ENCODE peak calls at places on chromosomes 16 and 17, in nine cellular contexts. X is B cell; D is GM12892; C is ACHN; N is GM19239; T is Jurkat, Clone E6-1; L is GM12865; S is RKO; E is ELF-1. Z is an unnamed sample.

GRCh38 chr17:75319818-75320691 is 30.8 kb upstream of the SLC25A19 start:
- DNase-seq in D (no peak), X (no peak), C (no peak), S (no peak), N (peak; percentile 49), T (no peak), L (peak; percentile 82), E (no peak), Z (no peak)

GRCh38 chr17:38868095-38868967 is 1.5 kb upstream of the LASP1 start:
- DNase-seq in D (no peak), N (no peak), X (no peak), E (peak; percentile 87), T (no peak), C (peak; percentile 60), S (peak; percentile 93), L (peak; percentile 84), Z (peak; percentile 65)

GRCh38 chr16:51509336-51509735 is 358.3 kb upstream of the SALL1 start:
- DNase-seq in X (no peak), T (no peak), N (no peak), C (no peak), L (no peak), S (no peak), D (no peak), E (no peak), Z (no peak)

GRCh38 chr17:61127960-61128359 is 271.7 kb upstream of the TBX2 start:
- DNase-seq in E (no peak), C (no peak), D (no peak), X (no peak), S (no peak), N (no peak), T (no peak), L (no peak), Z (no peak)

GRCh38 chr16:9499921-9500593 is 408.6 kb downstream of the HAPSTR1 start:
- DNase-seq in C (no peak), N (no peak), X (no peak), L (no peak), S (no peak), T (no peak), D (no peak), E (peak; percentile 34), Z (peak; percentile 81)

GRCh38 chr17:28948873-28949184 is 2.5 kb downstream of the PHF12 start:
- DNase-seq in X (no peak), S (peak; percentile 18), D (no peak), C (no peak), N (no peak), L (no peak), T (no peak), E (no peak), Z (peak; percentile 86)

GRCh38 chr17:73906896-73907600 is 262.8 kb upstream of the SDK2 start:
- DNase-seq in T (no peak), L (no peak), E (no peak), S (no peak), N (no peak), C (no peak), X (no peak), D (no peak), Z (no peak)

GRCh38 chr17:2302740-2303277 is 776 bp downstream of the SMG6 start:
- DNase-seq in L (peak; percentile 29), S (no peak), N (no peak), E (no peak), C (no peak), X (peak; percentile 40), T (no peak), D (no peak), Z (peak; percentile 40)

GRCh38 chr17:69575346-69575761 is 160.9 kb downstream of the MAP2K6 start:
- DNase-seq in X (no peak), C (peak; percentile 74), L (peak; percentile 34), E (no peak), S (no peak), T (no peak), N (no peak), D (no peak), Z (peak; percentile 43)

GRCh38 chr17:79951361-79952264 is 84.1 kb downstream of the TBC1D16 start:
- DNase-seq in D (peak; percentile 13), C (no peak), L (no peak), T (no peak), S (no peak), E (peak; percentile 95), N (peak; percentile 8), X (peak; percentile 27), Z (peak; percentile 72)

GRCh38 chr17:38476549-38476948 is 48.3 kb downstream of the ARHGAP23 start:
- DNase-seq in S (no peak), E (no peak), L (no peak), C (no peak), D (no peak), T (no peak), X (no peak), N (no peak), Z (no peak)

GRCh38 chr16:3458278-3458851 is 14.9 kb downstream of the NAA60 start:
- DNase-seq in S (peak; percentile 40), X (no peak), T (no peak), E (peak; percentile 70), L (peak; percentile 41), C (peak; percentile 41), N (no peak), D (no peak), Z (peak; percentile 76)

GRCh38 chr17:78412403-78412802 is 34.0 kb downstream of the PGS1 start:
- DNase-seq in L (no peak), S (peak; percentile 27), X (no peak), C (peak; percentile 16), T (no peak), E (no peak), D (no peak), N (no peak), Z (peak; percentile 31)

GRCh38 chr17:78355045-78355641 is 4.7 kb downstream of the SOCS3 start:
- DNase-seq in T (no peak), X (no peak), E (no peak), N (no peak), C (no peak), D (no peak), S (no peak), L (peak; percentile 60), Z (no peak)

GRCh38 chr17:1440921-1441320 is 15.1 kb downstream of the CRK start:
- DNase-seq in S (no peak), T (no peak), E (no peak), X (no peak), L (no peak), N (no peak), C (no peak), D (no peak), Z (no peak)

GRCh38 chr16:57305159-57305811 is 20.8 kb upstream of the PLLP start:
- DNase-seq in T (no peak), X (no peak), L (no peak), N (no peak), C (no peak), S (no peak), E (no peak), D (no peak), Z (no peak)

GRCh38 chr16:22970191-22970845 is 156.4 kb downstream of the HS3ST2 start:
- DNase-seq in D (no peak), S (no peak), L (no peak), T (no peak), N (no peak), X (no peak), C (no peak), E (no peak), Z (peak; percentile 45)

GRCh38 chr16:88461291-88462269 is 8.5 kb downstream of the ZFPM1 start:
- DNase-seq in C (no peak), E (peak; percentile 80), N (no peak), L (no peak), D (no peak), T (no peak), X (no peak), S (no peak), Z (peak; percentile 83)

GRCh38 chr16:58488531-58488930 is 11.4 kb upstream of the NDRG4 start:
- DNase-seq in X (no peak), L (no peak), N (no peak), C (no peak), D (no peak), S (no peak), E (peak; percentile 26), T (no peak), Z (no peak)